ENCODE peak calls at places on chromosomes 6 and 20, in ten cellular contexts. K, A, T, E, Y, Q, D, B, U and Z are unnamed samples.

GRCh38 chr20:37114012-37114411 is 18.2 kb upstream of the RBL1 start:
- DNase-seq in E (no peak), K (no peak), D (no peak), B (no peak), Y (no peak), A (no peak), T (no peak), Q (no peak), U (no peak), Z (no peak)

GRCh38 chr20:24587384-24588046 is 118.1 kb downstream of the SYNDIG1 start:
- DNase-seq in U (no peak), D (no peak), Q (no peak), Y (no peak), K (peak; percentile 46), T (no peak), B (no peak), A (no peak), E (no peak), Z (no peak)

GRCh38 chr20:21505161-21505809 is 8.6 kb downstream of the NKX2-2 start:
- DNase-seq in E (peak; percentile 87), T (peak; percentile 90), B (peak; percentile 54), D (peak; percentile 69), K (peak; percentile 39), Q (peak; percentile 83), Y (peak; percentile 71), U (peak; percentile 76), A (peak; percentile 72), Z (no peak)

GRCh38 chr6:150567360-150567759 is 32.3 kb upstream of the PLEKHG1 start:
- DNase-seq in U (no peak), A (no peak), E (no peak), Q (peak; percentile 8), B (no peak), Y (no peak), K (no peak), D (no peak), T (no peak), Z (no peak)

GRCh38 chr6:161128680-161129196 is 137.2 kb downstream of the MAP3K4 start:
- DNase-seq in Y (no peak), A (no peak), D (peak; percentile 84), U (no peak), T (peak; percentile 76), Q (no peak), B (no peak), E (no peak), K (no peak), Z (no peak)

GRCh38 chr6:38179300-38179699 is 359.8 kb downstream of the ZFAND3 start:
- DNase-seq in A (no peak), U (peak; percentile 23), B (no peak), T (no peak), E (peak; percentile 40), Y (no peak), K (no peak), Q (peak; percentile 82), D (no peak), Z (peak; percentile 67)

GRCh38 chr20:43787937-43788336 is 61.1 kb upstream of the GTSF1L start:
- DNase-seq in K (no peak), U (no peak), A (no peak), B (no peak), T (peak; percentile 7), Y (no peak), Q (no peak), E (no peak), D (no peak), Z (no peak)

GRCh38 chr6:159359581-159360264 is 190.5 kb downstream of the FNDC1 start:
- DNase-seq in U (no peak), B (no peak), K (no peak), Y (no peak), T (no peak), E (no peak), D (no peak), A (no peak), Q (no peak), Z (no peak)

GRCh38 chr20:25058051-25058796 is at the start of gene ACSS1:
- DNase-seq in D (peak; percentile 64), K (no peak), Y (peak; percentile 38), E (peak; percentile 89), T (peak; percentile 82), Q (peak; percentile 68), B (peak; percentile 38), A (peak; percentile 70), U (peak; percentile 87), Z (no peak)

GRCh38 chr6:148535976-148536375 is 193.3 kb downstream of the SASH1 start:
- DNase-seq in K (no peak), U (no peak), E (no peak), T (no peak), D (peak; percentile 88), Y (peak; percentile 89), Q (no peak), A (no peak), B (no peak), Z (no peak)

GRCh38 chr20:63844384-63845025 is 13.4 kb upstream of the ZBTB46 start:
- DNase-seq in Q (no peak), B (no peak), D (no peak), A (no peak), K (no peak), E (no peak), T (peak; percentile 3), U (no peak), Y (no peak), Z (no peak)

GRCh38 chr6:74534485-74535211 is 671.2 kb downstream of the COL12A1 start:
- DNase-seq in B (no peak), T (no peak), Q (peak; percentile 9), A (no peak), D (no peak), E (no peak), Y (peak; percentile 20), K (no peak), U (no peak), Z (no peak)

GRCh38 chr20:43744121-43744520 is 17.3 kb upstream of the GTSF1L start:
- DNase-seq in E (no peak), D (peak; percentile 45), A (no peak), Q (no peak), U (no peak), Y (peak; percentile 44), K (no peak), T (peak; percentile 66), B (peak; percentile 56), Z (peak; percentile 42)

GRCh38 chr6:125114248-125114858 is 39.2 kb upstream of the TPD52L1 start:
- DNase-seq in B (peak; percentile 38), U (no peak), K (peak; percentile 51), A (no peak), Q (peak; percentile 85), D (peak; percentile 35), E (no peak), T (peak; percentile 66), Y (peak; percentile 50), Z (peak; percentile 36)

GRCh38 chr6:28757429-28758045 is 166.2 kb downstream of the TRIM27 start:
- DNase-seq in Y (no peak), Q (peak; percentile 57), A (no peak), D (peak; percentile 75), T (no peak), U (no peak), E (no peak), B (no peak), K (peak; percentile 66), Z (no peak)

GRCh38 chr20:60136640-60137411 is 178.6 kb downstream of the CDH26 start:
- DNase-seq in U (no peak), E (no peak), B (no peak), A (no peak), Y (no peak), T (no peak), D (no peak), Q (no peak), K (no peak), Z (no peak)

GRCh38 chr6:133827766-133828165 is 61.1 kb upstream of the TCF21 start:
- DNase-seq in E (no peak), K (no peak), T (no peak), D (no peak), Y (no peak), U (no peak), B (no peak), Q (no peak), A (no peak), Z (no peak)

GRCh38 chr6:137589067-137589848 is 95.1 kb upstream of the OLIG3 start:
- DNase-seq in B (peak; percentile 50), U (peak; percentile 72), K (peak; percentile 16), E (no peak), A (no peak), T (peak; percentile 71), Y (peak; percentile 6), D (peak; percentile 63), Q (peak; percentile 86), Z (peak; percentile 5)

GRCh38 chr6:158069800-158070195 is 88.1 kb downstream of the SYNJ2 start:
- DNase-seq in D (peak; percentile 91), Y (peak; percentile 47), K (no peak), U (no peak), Q (no peak), T (no peak), A (no peak), E (no peak), B (no peak), Z (no peak)

GRCh38 chr6:119209452-119210205 is 131.2 kb upstream of the FAM184A start:
- DNase-seq in E (no peak), Y (no peak), B (no peak), A (no peak), T (no peak), Q (peak; percentile 22), D (no peak), U (no peak), K (no peak), Z (no peak)

GRCh38 chr6:73074175-73074574 is 151.1 kb downstream of the KHDC1L start:
- DNase-seq in K (no peak), T (no peak), A (no peak), U (no peak), B (no peak), Y (peak; percentile 73), D (peak; percentile 63), E (no peak), Q (no peak), Z (no peak)

GRCh38 chr20:61804896-61805295 is 260.8 kb downstream of the TAF4 start:
- DNase-seq in K (no peak), B (no peak), Q (no peak), U (peak; percentile 27), D (peak; percentile 50), Y (peak; percentile 36), E (peak; percentile 40), T (no peak), A (no peak), Z (no peak)

GRCh38 chr6:12024715-12025434 is 12.8 kb downstream of the HIVEP1 start:
- DNase-seq in D (no peak), B (no peak), E (no peak), Y (peak; percentile 62), A (no peak), Q (no peak), K (no peak), T (no peak), U (no peak), Z (no peak)